ENCODE peak calls at places on chromosomes 2 and 18, in five cellular contexts. W is T-cell; A is naive thymus-derived CD8-positive, alpha-beta T cell; J is brain microvascular endothelial cell; K is D341Med. X is an unnamed sample.
A peak's percentile ranks its signal among the peaks of the same experiment; 100 is the strongest.

GRCh38 chr2:6072757-6073156 is 380.6 kb downstream of the SOX11 start:
- DNase-seq in K (no peak), W (no peak), J (no peak), A (no peak), X (no peak)

GRCh38 chr2:199455533-199456382 is 2.0 kb downstream of the SATB2 start:
- DNase-seq in A (no peak), K (peak; percentile 52), W (no peak), J (no peak), X (no peak)

GRCh38 chr2:12441750-12442626 is 274.7 kb upstream of the TRIB2 start:
- DNase-seq in K (no peak), W (no peak), A (no peak), J (peak; percentile 25), X (peak; percentile 63)

GRCh38 chr2:197598450-197598849 is 76.9 kb downstream of the RFTN2 start:
- DNase-seq in A (no peak), W (no peak), J (no peak), K (no peak), X (no peak)

GRCh38 chr2:11243512-11243911 is 88.2 kb downstream of the SLC66A3 start:
- DNase-seq in J (no peak), A (no peak), K (no peak), W (no peak), X (no peak)

GRCh38 chr18:48801728-48802542 is 148.8 kb downstream of the SMAD7 start:
- DNase-seq in W (no peak), A (no peak), J (no peak), K (no peak), X (no peak)

GRCh38 chr2:2158915-2159314 is 172.2 kb downstream of the MYT1L start:
- DNase-seq in K (no peak), J (no peak), W (no peak), A (no peak), X (no peak)

GRCh38 chr2:55017428-55017827 is 32.8 kb downstream of the RTN4 start:
- DNase-seq in W (no peak), A (no peak), J (no peak), K (no peak), X (no peak)

GRCh38 chr18:12325726-12326245 is 17.7 kb downstream of the TUBB6 start:
- DNase-seq in K (no peak), W (no peak), J (no peak), A (no peak), X (no peak)

GRCh38 chr2:207357216-207357615 is 172.5 kb upstream of the CREB1 start:
- DNase-seq in J (no peak), A (no peak), K (no peak), W (no peak), X (no peak)

GRCh38 chr18:50507120-50507590 is 52.7 kb upstream of the MAPK4 start:
- DNase-seq in J (peak; percentile 14), K (peak; percentile 53), W (no peak), A (no peak), X (peak; percentile 15)

GRCh38 chr2:157256621-157257020 is 884 bp upstream of the GALNT5 start:
- DNase-seq in W (no peak), A (no peak), J (no peak), K (no peak), X (no peak)

GRCh38 chr2:102735431-102736130 is 26.2 kb upstream of the TMEM182 start:
- DNase-seq in J (no peak), A (no peak), K (no peak), W (no peak), X (peak; percentile 6)

X was measured in dermis blood vessel endothelial cell.